ENCODE peak calls at places on chromosomes 2 and 18, in five cellular contexts. R is prostate gland, G is tibial artery, J is epithelial cell of esophagus, X is B cell. Q is an unnamed sample.

GRCh38 chr2:140275427-140275826 is 1495.2 kb upstream of the NXPH2 start:
- DNase-seq in R (no peak), G (no peak), J (peak), X (no peak), Q (no peak)

GRCh38 chr18:75211721-75212625 is 1.4 kb downstream of the TSHZ1 start:
- DNase-seq in R (no peak), G (no peak), J (peak), X (peak), Q (peak)

GRCh38 chr2:88139203-88139702 is 11.4 kb upstream of the FABP1 start:
- DNase-seq in R (no peak), G (no peak), J (no peak), X (no peak), Q (no peak)

GRCh38 chr2:10035633-10036032 is 7.7 kb upstream of the KLF11 start:
- DNase-seq in R (no peak), G (no peak), J (no peak), X (no peak), Q (no peak)

GRCh38 chr18:10514621-10515020 is 11.2 kb upstream of the NAPG start:
- DNase-seq in R (no peak), G (no peak), J (no peak), X (no peak), Q (no peak)

GRCh38 chr2:26173596-26174482 is 951 bp downstream of the GAREM2 start:
- DNase-seq in R (no peak), G (no peak), J (no peak), X (no peak), Q (no peak)

GRCh38 chr2:86818114-86818801 is 27.5 kb upstream of the CD8A start:
- DNase-seq in R (no peak), G (no peak), J (no peak), X (no peak), Q (no peak)

GRCh38 chr18:8933714-8934284 is 168.7 kb upstream of the NDUFV2 start:
- DNase-seq in R (no peak), G (no peak), J (no peak), X (no peak), Q (no peak)

GRCh38 chr2:26640781-26641564 is at the start of gene CIB4:
- DNase-seq in R (no peak), G (peak), J (peak), X (no peak), Q (peak)

GRCh38 chr2:142879191-142879590 is 1.7 kb downstream of the KYNU start:
- DNase-seq in R (no peak), G (no peak), J (no peak), X (no peak), Q (no peak)

GRCh38 chr18:74113711-74114110 is 33.9 kb downstream of the FBXO15 start:
- DNase-seq in R (no peak), G (no peak), J (no peak), X (no peak), Q (no peak)

GRCh38 chr2:68282814-68283812 is 30.8 kb upstream of the PPP3R1 start:
- DNase-seq in R (peak), G (no peak), J (peak), X (peak), Q (no peak)

GRCh38 chr2:129374452-129374851 is 605.0 kb upstream of the RAB6C start:
- DNase-seq in R (no peak), G (no peak), J (no peak), X (no peak), Q (no peak)

GRCh38 chr2:62568983-62569837 is 63.2 kb upstream of the TMEM17 start:
- DNase-seq in R (no peak), G (no peak), J (peak), X (no peak), Q (no peak)

GRCh38 chr18:66555585-66555984 is 48.3 kb downstream of the CDH19 start:
- DNase-seq in R (no peak), G (no peak), J (no peak), X (no peak), Q (no peak)

GRCh38 chr18:5164903-5165302 is 32.2 kb downstream of the AKAIN1 start:
- DNase-seq in R (no peak), G (no peak), J (no peak), X (no peak), Q (no peak)

GRCh38 chr18:78126106-78126505 is 853.5 kb upstream of the SALL3 start:
- DNase-seq in R (no peak), G (no peak), J (no peak), X (no peak), Q (no peak)

GRCh38 chr2:232611559-232612218 is 21.7 kb upstream of the EFHD1 start:
- DNase-seq in R (peak), G (peak), J (peak), X (peak), Q (peak)

GRCh38 chr2:200673191-200673590 is 87.4 kb downstream of the AOX1 start:
- DNase-seq in R (no peak), G (no peak), J (no peak), X (no peak), Q (no peak)

GRCh38 chr2:72131916-72132841 is 15.5 kb downstream of the CYP26B1 start:
- DNase-seq in R (no peak), G (peak), J (no peak), X (no peak), Q (no peak)

GRCh38 chr2:206031162-206031784 is 54.7 kb downstream of the INO80D start:
- DNase-seq in R (no peak), G (no peak), J (peak), X (no peak), Q (no peak)

GRCh38 chr18:36296591-36297418 is 708 bp upstream of the FHOD3 start:
- DNase-seq in R (peak), G (peak), J (peak), X (peak), Q (peak)

GRCh38 chr2:164504253-164504652 is 117.0 kb downstream of the GRB14 start:
- DNase-seq in R (no peak), G (no peak), J (peak), X (no peak), Q (peak)

GRCh38 chr18:3368193-3368592 is 81.8 kb upstream of the TGIF1 start:
- DNase-seq in R (no peak), G (no peak), J (peak), X (no peak), Q (no peak)

GRCh38 chr2:173571021-173571821 is 216.5 kb downstream of the CDCA7 start:
- DNase-seq in R (peak), G (no peak), J (peak), X (peak), Q (peak)
- TF ChIP-seq CTCF in R (peak), G (no peak), J (peak), X (no peak), Q (peak)

DNA sequence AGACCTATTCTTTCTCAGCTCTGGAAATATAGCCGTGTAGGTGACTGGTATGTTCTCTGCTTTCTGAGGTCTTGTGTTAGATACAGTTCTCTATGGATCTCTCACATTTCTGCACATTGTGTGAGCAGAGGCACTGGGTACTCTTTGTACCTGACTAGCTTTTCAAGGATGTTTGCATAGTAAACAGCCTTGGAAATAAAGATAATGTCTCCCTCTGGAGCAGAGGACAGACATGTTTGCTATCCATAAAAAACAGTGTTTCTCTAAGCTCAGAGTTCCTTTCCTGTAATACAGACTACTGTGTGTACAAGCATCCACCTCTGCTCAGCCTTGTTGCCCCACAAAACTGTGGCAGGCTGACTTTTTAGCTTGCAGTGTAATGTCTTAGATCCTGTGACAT is 279.2 kb downstream of the CTNNA2 start:
- DNase-seq in R (peak), G (no peak), J (no peak), X (no peak), Q (no peak)
- TF ChIP-seq CTCF in R (no peak), G (no peak), J (no peak), X (no peak), Q (no peak)

GRCh38 chr2:219531639-219532377 is 11.8 kb downstream of the CHPF start:
- DNase-seq in R (no peak), G (no peak), J (no peak), X (no peak), Q (no peak)
- TF ChIP-seq CTCF in R (no peak), G (no peak), J (no peak), X (no peak), Q (no peak)

GRCh38 chr2:12605936-12606335 is 110.8 kb upstream of the TRIB2 start:
- DNase-seq in R (no peak), G (no peak), J (no peak), X (no peak), Q (no peak)

GRCh38 chr2:12605366-12605765 is 111.4 kb upstream of the TRIB2 start:
- DNase-seq in R (no peak), G (no peak), J (no peak), X (no peak), Q (no peak)

GRCh38 chr2:12604248-12604801 is 112.4 kb upstream of the TRIB2 start:
- DNase-seq in R (no peak), G (no peak), J (no peak), X (no peak), Q (no peak)

GRCh38 chr2:12607971-12608370 is 108.8 kb upstream of the TRIB2 start:
- DNase-seq in R (no peak), G (no peak), J (peak), X (no peak), Q (no peak)

DNA sequence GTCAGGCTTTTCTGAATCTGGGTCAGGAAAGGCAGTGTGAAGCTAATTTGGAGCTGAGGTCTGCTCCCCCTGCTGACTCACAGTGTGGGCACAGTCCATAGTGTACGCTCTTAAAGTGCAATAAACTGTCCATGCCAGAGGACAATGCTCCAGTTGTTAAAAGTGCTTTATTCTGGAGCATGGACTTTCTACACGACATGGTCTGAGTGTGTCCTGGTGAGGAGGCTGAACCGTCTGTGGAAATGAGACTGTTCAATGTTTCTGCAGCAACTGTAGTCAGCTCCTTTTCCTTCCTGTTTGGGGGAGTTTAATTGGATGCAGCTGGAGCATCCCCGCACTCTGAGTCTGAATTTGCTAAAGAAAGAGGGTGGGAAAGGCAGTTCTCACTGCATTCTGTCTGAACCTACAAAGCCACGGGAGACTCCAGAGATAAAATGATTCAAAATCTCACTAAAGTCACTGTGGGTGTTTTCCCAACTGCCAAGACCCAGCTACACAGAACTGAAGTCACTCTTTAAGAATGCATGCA is 110.2 kb upstream of the TRIB2 start:
- DNase-seq in R (no peak), G (no peak), J (no peak), X (no peak), Q (no peak)
- TF ChIP-seq CTCF in R (no peak), G (no peak), J (no peak), X (no peak), Q (no peak)

DNA sequence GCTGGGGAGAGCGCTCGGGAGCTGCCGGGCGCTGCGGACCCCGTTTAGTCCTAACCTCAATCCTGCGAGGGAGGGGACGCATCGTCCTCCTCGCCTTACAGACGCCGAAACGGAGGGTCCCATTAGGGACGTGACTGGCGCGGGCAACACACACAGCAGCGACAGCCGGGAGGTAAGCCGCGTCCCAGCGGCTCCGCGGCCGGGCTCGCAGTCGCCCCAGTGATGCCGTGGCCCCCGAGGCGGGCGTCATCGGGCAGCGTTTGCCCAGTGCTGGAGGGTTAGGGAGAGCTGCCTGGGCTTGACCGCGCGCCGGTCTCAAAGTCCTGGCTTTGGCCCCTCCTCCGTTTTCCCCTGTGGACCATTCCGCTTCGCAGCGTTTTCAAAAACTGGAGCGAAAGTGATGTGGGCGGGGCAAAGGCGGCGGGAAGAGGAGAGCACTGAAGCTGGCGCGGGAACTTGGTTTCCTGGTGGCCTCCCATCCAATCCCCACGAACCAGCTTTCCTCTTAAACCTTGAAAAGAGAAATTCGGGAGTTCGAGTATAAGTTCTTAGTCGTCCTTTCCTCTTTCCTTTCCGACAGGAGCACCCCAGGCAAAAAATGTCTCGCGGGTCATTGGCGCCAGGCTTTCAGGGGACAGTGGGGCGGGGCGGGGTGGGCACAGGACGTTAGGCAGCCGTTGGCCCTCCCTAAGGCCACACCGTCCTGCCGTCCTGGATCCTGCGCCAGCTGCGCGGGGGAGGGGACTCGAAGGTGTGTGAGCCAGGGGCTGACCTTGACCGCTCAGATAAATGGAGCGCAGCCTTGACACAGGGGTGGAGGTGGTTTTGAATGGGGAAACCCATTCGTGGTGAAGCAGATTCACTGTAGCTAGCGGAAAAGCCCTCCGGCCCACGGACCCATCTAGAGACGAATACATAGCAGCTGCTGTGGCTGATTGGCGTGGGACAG is 819 bp downstream of the TYMS start:
- DNase-seq in R (peak), G (peak), J (peak), X (peak), Q (peak)
- TF ChIP-seq CTCF in R (no peak), G (no peak), J (no peak), X (no peak), Q (no peak)

DNA sequence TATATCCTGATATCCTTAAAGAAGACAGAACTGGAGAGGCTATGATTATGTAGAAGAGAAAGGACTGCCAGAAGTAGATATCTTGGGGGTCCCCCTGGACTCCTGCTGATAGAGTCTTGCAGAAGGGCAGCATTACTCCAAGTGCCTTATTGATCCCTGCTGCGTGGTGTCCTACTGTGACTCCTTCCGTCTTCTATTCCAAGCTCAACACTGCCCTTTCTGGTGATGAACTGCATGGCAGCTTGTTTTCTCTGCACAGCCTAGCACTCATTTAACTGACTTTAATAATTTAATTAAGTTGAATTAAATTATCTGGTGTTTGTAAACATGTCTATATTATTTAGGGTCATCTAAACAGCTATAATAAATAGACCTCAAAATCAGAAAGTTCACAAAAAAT is 194.1 kb upstream of the DSEL start:
- DNase-seq in R (no peak), G (no peak), J (peak), X (peak), Q (no peak)
- TF ChIP-seq CTCF in R (no peak), G (no peak), J (peak), X (no peak), Q (peak)

Q was measured in body of pancreas.